ENCODE peak calls at places on chromosome 12, in nine cellular contexts. D is cardiac muscle cell; G is CD8-positive, alpha-beta T cell; U is sigmoid colon; F is stomach; S is body of pancreas; M is uterus; H is brain microvascular endothelial cell; Z is AG04450. C is an unnamed sample. For H3K27me3, the result is how much of the 10 kb centered on the place peaks cover.

GRCh38 chr12:23947395-23947794 is 2.1 kb downstream of the SOX5 start:
- DNase-seq in D (no peak), G (no peak), U (no peak), F (no peak), S (no peak), M (no peak), H (no peak), Z (no peak), C (no peak)

GRCh38 chr12:128791395-128792322 is 32.1 kb downstream of the SLC15A4 start:
- DNase-seq in D (no peak), G (no peak), U (peak), F (no peak), S (no peak), M (no peak), H (no peak), Z (no peak), C (peak)

GRCh38 chr12:108048686-108049085 is 80.4 kb upstream of the WSCD2 start:
- DNase-seq in D (no peak), G (no peak), U (no peak), F (no peak), S (no peak), M (no peak), H (no peak), Z (no peak), C (no peak)

GRCh38 chr12:47033797-47034555 is 45.4 kb upstream of the PCED1B start:
- DNase-seq in D (no peak), G (no peak), U (no peak), F (no peak), S (no peak), M (no peak), H (no peak), Z (no peak), C (no peak)

GRCh38 chr12:132318135-132318534 is 11.3 kb downstream of the GALNT9 start:
- DNase-seq in D (no peak), G (no peak), U (no peak), F (no peak), S (no peak), M (no peak), H (no peak), Z (no peak), C (no peak)

GRCh38 chr12:66061557-66062279 is 68.8 kb downstream of the LLPH start:
- DNase-seq in D (no peak), G (no peak), U (no peak), F (no peak), S (no peak), M (no peak), H (no peak), Z (no peak), C (no peak)

GRCh38 chr12:46497739-46498138 is 125.2 kb upstream of the SLC38A2 start:
- DNase-seq in D (no peak), G (no peak), U (no peak), F (no peak), S (no peak), M (no peak), H (no peak), Z (no peak), C (no peak)

GRCh38 chr12:124696689-124697476 is 129.5 kb upstream of the NCOR2 start:
- DNase-seq in D (no peak), G (no peak), U (no peak), F (peak), S (no peak), M (no peak), H (no peak), Z (no peak), C (no peak)

GRCh38 chr12:68440068-68440581 is 108.0 kb upstream of the MDM1 start:
- DNase-seq in D (no peak), G (no peak), U (no peak), F (no peak), S (no peak), M (no peak), H (peak), Z (no peak), C (no peak)

GRCh38 chr12:49093746-49094103 is 876 bp downstream of the DHH start:
- DNase-seq in D (peak), G (no peak), U (no peak), F (no peak), S (no peak), M (no peak), H (no peak), Z (no peak), C (no peak)

GRCh38 chr12:75684678-75685620 is 173.5 kb upstream of the KRR1 start:
- DNase-seq in D (no peak), G (no peak), U (no peak), F (no peak), S (no peak), M (no peak), H (peak), Z (no peak), C (no peak)

GRCh38 chr12:98424726-98425401 is 90.5 kb upstream of the TMPO start:
- DNase-seq in D (peak), G (peak), U (no peak), F (peak), S (peak), M (peak), H (peak), Z (peak), C (no peak)

GRCh38 chr12:11228268-11228879 is 41.1 kb downstream of the PRB3 start:
- DNase-seq in D (peak), G (peak), U (no peak), F (peak), S (peak), M (no peak), H (peak), Z (no peak), C (no peak)

GRCh38 chr12:55092579-55092978 is 33.6 kb upstream of the OR9K2 start:
- DNase-seq in D (no peak), G (no peak), U (no peak), F (no peak), S (no peak), M (no peak), H (no peak), Z (no peak), C (no peak)
- H3K27me3 ChIP-seq in D (under half), G (under half), U (under half), F (under half), S (under half), M (under half), H (under half), Z (under half), C (under half)

GRCh38 chr12:122159879-122160278 is 14.1 kb downstream of the IL31 start:
- DNase-seq in D (no peak), G (no peak), U (no peak), F (no peak), S (no peak), M (no peak), H (no peak), Z (no peak), C (no peak)
- TF ChIP-seq CTCF in D (no peak), G (no peak), U (no peak), F (no peak), S (no peak), M (no peak), H (peak), Z (no peak), C (no peak)

GRCh38 chr12:120834489-120835303 is 69.5 kb downstream of the SPPL3 start:
- DNase-seq in D (no peak), G (no peak), U (no peak), F (no peak), S (no peak), M (no peak), H (no peak), Z (no peak), C (no peak)
- H3K27me3 ChIP-seq in D (under half), G (under half), U (under half), F (under half), S (under half), M (under half), H (under half), Z (under half), C (under half)

GRCh38 chr12:44247588-44247987 is 411.7 kb downstream of the TMEM117 start:
- DNase-seq in D (no peak), G (no peak), U (no peak), F (no peak), S (no peak), M (no peak), H (no peak), Z (no peak), C (no peak)
- TF ChIP-seq CTCF in D (no peak), G (no peak), U (no peak), F (no peak), S (no peak), M (no peak), H (no peak), Z (no peak), C (no peak)

GRCh38 chr12:51819851-51820720 is 28.4 kb downstream of the FIGNL2 start:
- DNase-seq in D (no peak), G (no peak), U (no peak), F (peak), S (peak), M (peak), H (no peak), Z (no peak), C (peak)
- H3K27me3 ChIP-seq in D (under half), G (under half), U (under half), F (half or more), S (under half), M (under half), H (under half), Z (under half), C (under half)